ENCODE peak calls at places on chromosomes 13 and 19, in four cellular contexts. D is tibial nerve, Q is fibroblast of pulmonary artery, I is Peyer's patch. R is an unnamed sample.

GRCh38 chr19:3034845-3035541 is 5.9 kb upstream of the TLE2 start:
- DNase-seq in I (peak), Q (peak), D (no peak), R (peak)

GRCh38 chr13:113625965-113626661 is 31.9 kb downstream of the ATP4B start:
- DNase-seq in I (peak), D (no peak), Q (peak), R (peak)

GRCh38 chr13:29543230-29544215 is 52.0 kb downstream of the SLC7A1 start:
- DNase-seq in Q (peak), I (peak), D (no peak), R (peak)

GRCh38 chr19:43532571-43532961 is 422 bp upstream of the ZNF575 start:
- DNase-seq in Q (no peak), D (peak), I (peak), R (no peak)

GRCh38 chr13:78046349-78046748 is 127.7 kb upstream of the EDNRB start:
- DNase-seq in Q (no peak), D (no peak), I (no peak), R (no peak)

GRCh38 chr13:51945149-51945548 is 66.1 kb downstream of the ATP7B start:
- DNase-seq in D (no peak), Q (no peak), I (no peak), R (no peak)

GRCh38 chr13:77533875-77534788 is 1.4 kb upstream of the SCEL start:
- DNase-seq in I (no peak), D (no peak), Q (no peak), R (no peak)

GRCh38 chr19:17289489-17289888 is 7.8 kb downstream of the ANKLE1 start:
- DNase-seq in I (peak), Q (peak), D (no peak), R (peak)

GRCh38 chr13:60654405-60654804 is 257.4 kb downstream of the TDRD3 start:
- DNase-seq in I (no peak), D (no peak), Q (peak), R (peak)

GRCh38 chr19:31139871-31140505 is 209.2 kb downstream of the TSHZ3 start:
- DNase-seq in I (no peak), Q (peak), D (no peak), R (peak)

GRCh38 chr13:111854403-111854802 is 212.5 kb upstream of the SOX1 start:
- DNase-seq in D (no peak), Q (no peak), I (no peak), R (no peak)

GRCh38 chr19:31352296-31352781 is 3.1 kb upstream of the TSHZ3 start:
- DNase-seq in Q (no peak), D (no peak), I (no peak), R (no peak)

GRCh38 chr19:43408043-43408442 is 6.6 kb upstream of the TEX101 start:
- DNase-seq in I (no peak), D (no peak), Q (no peak), R (no peak)

GRCh38 chr13:100478107-100478809 is 110.3 kb downstream of the GGACT start:
- DNase-seq in D (no peak), I (no peak), Q (no peak), R (no peak)

GRCh38 chr13:107348471-107348870 is 780.5 kb upstream of the ARGLU1 start:
- DNase-seq in I (no peak), Q (peak), D (no peak), R (peak)

GRCh38 chr19:1568320-1569019 is at the start of gene MEX3D:
- DNase-seq in Q (peak), I (peak), D (peak), R (peak)

GRCh38 chr19:17576758-17577532 is 21.5 kb downstream of the COLGALT1 start:
- DNase-seq in Q (no peak), D (peak), I (peak), R (no peak)

GRCh38 chr13:108947551-108948030 is 318.2 kb downstream of the MYO16 start:
- DNase-seq in D (peak), Q (peak), I (no peak), R (peak)

GRCh38 chr19:19514215-19514633 is 1.1 kb downstream of the TSSK6 start:
- DNase-seq in I (no peak), Q (peak), D (no peak), R (peak)

GRCh38 chr13:75132800-75133695 is 348.9 kb downstream of the TBC1D4 start:
- DNase-seq in Q (no peak), D (no peak), I (no peak), R (peak)

GRCh38 chr13:111510502-111511218 is 190.2 kb downstream of the TEX29 start:
- DNase-seq in I (no peak), D (no peak), Q (no peak), R (no peak)

GRCh38 chr13:43405457-43405856 is 381.3 kb downstream of the ENOX1 start:
- DNase-seq in D (no peak), I (no peak), Q (peak), R (peak)

GRCh38 chr13:43543331-43543730 is 243.4 kb downstream of the ENOX1 start:
- DNase-seq in I (no peak), D (no peak), Q (no peak), R (peak)

GRCh38 chr19:50003810-50004419 is 21.3 kb downstream of the VRK3 start:
- DNase-seq in D (no peak), Q (peak), I (no peak), R (peak)

GRCh38 chr19:46288896-46289588 is 7.8 kb upstream of the HIF3A start:
- DNase-seq in Q (peak), I (no peak), D (no peak), R (peak)

GRCh38 chr13:98539655-98540054 is 37.3 kb downstream of the STK24 start:
- DNase-seq in I (no peak), Q (no peak), D (no peak), R (no peak)

GRCh38 chr13:55577847-55578210 is 1562.9 kb upstream of the PRR20A start:
- DNase-seq in I (no peak), Q (no peak), D (no peak), R (no peak)

GRCh38 chr13:43936630-43937029 is 56.9 kb downstream of the LACC1 start:
- DNase-seq in D (no peak), Q (no peak), I (no peak), R (no peak)

GRCh38 chr13:51910508-51910907 is 48.7 kb downstream of the CCDC70 start:
- DNase-seq in I (no peak), Q (no peak), D (no peak), R (no peak)

GRCh38 chr13:28545583-28546333 is 50.8 kb upstream of the FLT1 start:
- DNase-seq in D (no peak), Q (no peak), I (no peak), R (no peak)

GRCh38 chr13:45419945-45420344 is 1.8 kb upstream of the SLC25A30 start:
- DNase-seq in Q (no peak), I (no peak), D (no peak), R (no peak)

GRCh38 chr13:79709526-79709925 is 228.6 kb downstream of the NDFIP2 start:
- DNase-seq in Q (no peak), D (no peak), I (no peak), R (peak)

GRCh38 chr13:60509601-60510386 is 112.8 kb downstream of the TDRD3 start:
- DNase-seq in Q (peak), I (no peak), D (no peak), R (peak)

GRCh38 chr13:109989686-109990085 is 203.3 kb upstream of the IRS2 start:
- DNase-seq in D (no peak), Q (peak), I (no peak), R (peak)
- H3K4me3 ChIP-seq in D (no peak), Q (no peak), I (no peak), R (no peak)

GRCh38 chr19:44582581-44583265 is 30.6 kb upstream of the IGSF23 start:
- DNase-seq in Q (peak), D (no peak), I (peak), R (peak)

GRCh38 chr19:44588753-44589112 is 24.6 kb upstream of the IGSF23 start:
- DNase-seq in D (no peak), I (no peak), Q (no peak), R (no peak)

GRCh38 chr19:44587863-44588752 is 25.3 kb upstream of the IGSF23 start:
- DNase-seq in I (no peak), D (no peak), Q (peak), R (peak)

GRCh38 chr19:44581288-44581687 is 32.1 kb upstream of the IGSF23 start:
- DNase-seq in I (no peak), D (no peak), Q (no peak), R (no peak)

DNA sequence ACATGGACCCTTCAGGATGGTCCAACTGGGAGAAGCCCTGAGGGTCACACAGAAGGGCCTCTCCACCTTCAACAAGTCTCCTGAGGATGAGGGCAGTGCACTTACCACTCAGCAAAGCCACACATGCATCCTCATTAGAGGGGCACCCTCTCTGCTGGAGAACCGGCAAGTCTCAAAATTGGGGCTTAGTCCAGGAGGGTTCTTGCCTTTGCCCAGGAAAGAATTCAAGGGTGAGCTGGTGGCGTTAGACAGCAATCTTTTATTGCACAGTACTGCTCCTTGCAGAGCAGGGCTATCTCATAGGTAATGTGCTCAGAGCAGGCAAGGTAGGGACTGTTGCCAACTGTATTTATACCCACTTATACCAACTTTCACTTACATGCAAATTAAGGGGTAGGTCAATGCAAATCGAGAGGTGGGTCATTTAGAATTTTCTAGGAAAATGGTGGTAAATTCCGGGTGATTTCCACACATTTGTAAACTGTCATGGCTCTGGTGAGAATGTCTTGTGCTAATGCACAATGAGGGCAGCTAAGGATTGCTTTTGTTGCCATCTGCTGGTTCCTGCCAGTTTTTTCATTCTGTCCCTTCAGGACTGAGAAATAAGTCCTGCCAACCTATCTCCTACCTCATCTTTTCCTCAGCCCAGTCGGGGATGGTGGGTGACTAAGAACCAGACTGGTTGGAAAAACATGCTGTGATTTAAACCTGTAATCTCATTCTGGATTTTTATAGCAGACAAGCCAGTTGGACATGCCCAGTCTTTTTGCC is 27.8 kb upstream of the IGSF23 start:
- DNase-seq in D (no peak), Q (peak), I (no peak), R (peak)
- TF ChIP-seq CTCF in D (no peak), Q (peak), I (peak), R (peak)

GRCh38 chr19:510606-511100 is 3.4 kb downstream of the TPGS1 start:
- DNase-seq in D (no peak), I (peak), Q (peak), R (peak)
- H3K4me3 ChIP-seq in D (peak), I (peak), Q (no peak), R (peak)

GRCh38 chr19:38033658-38034150 is 126.7 kb downstream of the SIPA1L3 start:
- DNase-seq in D (no peak), Q (peak), I (no peak), R (peak)

GRCh38 chr19:38034153-38034835 is 127.3 kb downstream of the SIPA1L3 start:
- DNase-seq in D (no peak), I (no peak), Q (peak), R (peak)

GRCh38 chr19:38035515-38036495 is 128.8 kb downstream of the SIPA1L3 start:
- DNase-seq in I (no peak), Q (peak), D (no peak), R (no peak)

GRCh38 chr19:38037151-38037611 is 130.2 kb downstream of the SIPA1L3 start:
- DNase-seq in Q (no peak), I (no peak), D (no peak), R (no peak)

GRCh38 chr19:38036707-38037106 is 129.7 kb downstream of the SIPA1L3 start:
- DNase-seq in Q (no peak), I (no peak), D (no peak), R (no peak)
- TF ChIP-seq CTCF in Q (no peak), I (no peak), D (no peak), R (no peak)

GRCh38 chr19:40687525-40688016 is 2.9 kb downstream of the NUMBL start:
- DNase-seq in Q (peak), I (peak), D (peak), R (peak)
- H3K4me3 ChIP-seq in Q (peak), I (peak), D (peak), R (no peak)

GRCh38 chr13:102018716-102019115 is 383.1 kb downstream of the FGF14 start:
- DNase-seq in D (no peak), Q (no peak), I (no peak), R (no peak)

GRCh38 chr13:102017248-102017647 is 384.6 kb downstream of the FGF14 start:
- DNase-seq in Q (no peak), D (no peak), I (no peak), R (peak)

GRCh38 chr13:102020611-102021216 is 381.1 kb downstream of the FGF14 start:
- DNase-seq in D (no peak), I (no peak), Q (no peak), R (peak)

DNA sequence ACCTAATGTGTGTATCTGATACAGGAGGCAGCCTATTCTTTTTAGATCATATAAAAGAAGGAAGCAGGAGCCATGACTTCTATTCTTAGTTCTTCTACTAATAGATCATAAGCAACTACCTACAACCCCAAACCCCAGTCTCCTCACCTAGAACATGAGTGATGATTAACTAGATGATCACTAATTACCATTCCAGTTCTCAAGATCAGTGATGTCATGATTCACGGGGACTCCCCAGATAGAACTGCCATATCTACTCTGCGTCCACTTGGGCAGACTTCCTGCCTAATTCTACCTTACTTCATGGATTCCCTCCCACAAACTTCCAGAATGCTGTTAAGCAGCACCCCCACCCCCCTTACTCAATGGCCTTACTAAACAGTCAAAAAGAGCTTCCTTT is 380.1 kb downstream of the FGF14 start:
- DNase-seq in D (no peak), I (no peak), Q (no peak), R (no peak)
- TF ChIP-seq CTCF in D (no peak), I (no peak), Q (no peak), R (no peak)

R was measured in choroid plexus epithelial cell.